ENCODE peak calls at places on chromosomes 4 and X, in four cellular contexts. One of them, this sample, is unnamed. For H3K4me1, the result is how much of the 10 kb centered on the place peaks cover.

GRCh38 chr4:185764880-185765279 is 47.1 kb downstream of the SORBS2 start:
- DNase-seq in mesendoderm: no peak
- DNase-seq in H1: no peak
- DNase-seq in trophoblast cell: no peak
- DNase-seq in this sample: no peak

GRCh38 chrX:139905041-139905440 is 27.8 kb downstream of the ATP11C start:
- DNase-seq in mesendoderm: no peak
- DNase-seq in H1: no peak
- DNase-seq in trophoblast cell: no peak
- DNase-seq in this sample: no peak

GRCh38 chr4:95363579-95363965 is 185.2 kb downstream of the UNC5C start:
- DNase-seq in mesendoderm: no peak
- DNase-seq in H1: no peak
- DNase-seq in trophoblast cell: no peak
- DNase-seq in this sample: no peak

GRCh38 chr4:165508372-165509120 is 129.7 kb downstream of the CPE start:
- DNase-seq in mesendoderm: no peak
- DNase-seq in H1: no peak
- DNase-seq in trophoblast cell: peak
- DNase-seq in this sample: no peak

GRCh38 chr4:82247171-82247570 is 126.6 kb downstream of the HNRNPD start:
- DNase-seq in mesendoderm: peak
- DNase-seq in H1: no peak
- DNase-seq in trophoblast cell: no peak
- DNase-seq in this sample: no peak

GRCh38 chr4:174999407-174999806 is 81.2 kb downstream of the ADAM29 start:
- DNase-seq in mesendoderm: no peak
- DNase-seq in H1: no peak
- DNase-seq in trophoblast cell: no peak
- DNase-seq in this sample: peak

GRCh38 chr4:106615961-106616360 is 247.4 kb upstream of the GIMD1 start:
- DNase-seq in mesendoderm: no peak
- DNase-seq in H1: no peak
- DNase-seq in trophoblast cell: no peak
- DNase-seq in this sample: peak

GRCh38 chr4:97370581-97370980 is 772.7 kb downstream of the STPG2 start:
- DNase-seq in mesendoderm: peak
- DNase-seq in H1: no peak
- DNase-seq in trophoblast cell: no peak
- DNase-seq in this sample: no peak

GRCh38 chrX:39162322-39162721 is 361.1 kb downstream of the MID1IP1 start:
- DNase-seq in mesendoderm: no peak
- DNase-seq in H1: no peak
- DNase-seq in trophoblast cell: no peak
- DNase-seq in this sample: no peak

GRCh38 chrX:51837926-51838325 is 55.5 kb upstream of the MAGED1 start:
- DNase-seq in mesendoderm: no peak
- DNase-seq in H1: no peak
- DNase-seq in trophoblast cell: no peak
- DNase-seq in this sample: peak

GRCh38 chr4:165966833-165967232 is 93.8 kb downstream of the TLL1 start:
- DNase-seq in mesendoderm: peak
- DNase-seq in H1: no peak
- DNase-seq in trophoblast cell: peak
- DNase-seq in this sample: no peak

GRCh38 chr4:127188847-127189246 is 443.9 kb upstream of the INTU start:
- DNase-seq in mesendoderm: peak
- DNase-seq in H1: no peak
- DNase-seq in trophoblast cell: no peak
- DNase-seq in this sample: peak

GRCh38 chrX:19122641-19123009 is 357 bp upstream of the ADGRG2 start:
- DNase-seq in mesendoderm: no peak
- DNase-seq in H1: no peak
- DNase-seq in trophoblast cell: no peak
- DNase-seq in this sample: no peak

GRCh38 chr4:78057600-78058560 is 757 bp downstream of the FRAS1 start:
- DNase-seq in mesendoderm: peak
- DNase-seq in H1: no peak
- DNase-seq in trophoblast cell: peak
- DNase-seq in this sample: peak

GRCh38 chr4:147760176-147760575 is 28.3 kb downstream of the ARHGAP10 start:
- DNase-seq in mesendoderm: no peak
- DNase-seq in H1: no peak
- DNase-seq in trophoblast cell: no peak
- DNase-seq in this sample: no peak

GRCh38 chr4:4762909-4763814 is 96.3 kb upstream of the MSX1 start:
- DNase-seq in mesendoderm: peak
- DNase-seq in H1: no peak
- DNase-seq in trophoblast cell: no peak
- DNase-seq in this sample: peak

GRCh38 chr4:107153228-107153627 is 117.1 kb upstream of the DKK2 start:
- DNase-seq in mesendoderm: peak
- DNase-seq in H1: peak
- DNase-seq in trophoblast cell: peak
- DNase-seq in this sample: no peak

DNA sequence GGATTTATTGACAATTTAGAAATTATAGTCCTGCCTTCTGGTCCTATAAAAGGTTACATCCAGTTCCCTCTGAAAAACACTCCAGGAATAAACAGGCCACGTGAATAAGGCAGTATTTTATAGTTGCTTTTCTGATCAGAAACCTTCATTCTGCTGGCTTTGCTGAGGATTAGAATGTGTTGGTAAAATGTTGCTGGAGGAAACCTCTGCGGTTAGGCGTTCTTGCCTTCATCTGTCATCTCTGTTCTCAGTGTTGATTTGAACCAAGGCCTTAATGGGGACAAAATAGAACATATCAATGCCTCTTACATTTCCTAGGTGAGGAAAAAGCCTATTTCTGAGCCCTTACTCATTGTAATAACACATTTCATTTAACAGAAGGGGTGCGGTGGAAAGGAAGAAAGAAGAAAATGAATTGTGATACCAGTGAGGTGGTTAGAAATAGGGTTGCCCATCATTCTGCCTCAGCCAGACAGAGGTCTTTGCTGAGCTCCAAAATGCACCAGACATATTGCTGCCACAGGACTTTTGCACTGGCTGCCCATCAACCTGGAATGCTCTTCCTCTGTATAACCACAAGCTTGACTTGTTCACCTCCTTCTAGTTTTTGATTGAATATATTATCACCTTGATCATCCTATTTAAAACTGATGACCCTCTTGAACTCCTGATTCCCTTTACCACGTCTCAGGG is 18.0 kb upstream of the SPARCL1 start:
- DNase-seq in mesendoderm: no peak
- DNase-seq in H1: no peak
- DNase-seq in trophoblast cell: no peak
- DNase-seq in this sample: no peak
- H3K4me1 ChIP-seq in mesendoderm: under half
- H3K4me1 ChIP-seq in H1: under half
- H3K4me1 ChIP-seq in trophoblast cell: under half
- H3K4me1 ChIP-seq in this sample: under half

GRCh38 chr4:54228064-54228527 is 997 bp upstream of the PDGFRA start:
- DNase-seq in mesendoderm: peak
- DNase-seq in H1: no peak
- DNase-seq in trophoblast cell: peak
- DNase-seq in this sample: peak

GRCh38 chr4:54228563-54229501 is at the start of gene PDGFRA:
- DNase-seq in mesendoderm: peak
- DNase-seq in H1: no peak
- DNase-seq in trophoblast cell: no peak
- DNase-seq in this sample: peak

GRCh38 chr4:54226399-54227260 is 2.5 kb upstream of the PDGFRA start:
- DNase-seq in mesendoderm: peak
- DNase-seq in H1: no peak
- DNase-seq in trophoblast cell: no peak
- DNase-seq in this sample: peak

GRCh38 chr4:54225671-54226398 is 3.3 kb upstream of the PDGFRA start:
- DNase-seq in mesendoderm: peak
- DNase-seq in H1: no peak
- DNase-seq in trophoblast cell: no peak
- DNase-seq in this sample: peak

GRCh38 chr4:54227261-54228063 is 1.6 kb upstream of the PDGFRA start:
- DNase-seq in mesendoderm: peak
- DNase-seq in H1: no peak
- DNase-seq in trophoblast cell: peak
- DNase-seq in this sample: peak
- H2BK5ac ChIP-seq in mesendoderm: peak
- H2BK5ac ChIP-seq in H1: peak
- H2BK5ac ChIP-seq in trophoblast cell: peak
- H2BK5ac ChIP-seq in this sample: no peak

GRCh38 chr4:176298664-176299063 is 21.1 kb upstream of the SPCS3 start:
- DNase-seq in mesendoderm: peak
- DNase-seq in H1: no peak
- DNase-seq in trophoblast cell: no peak
- DNase-seq in this sample: no peak

GRCh38 chr4:176303938-176304337 is 15.8 kb upstream of the SPCS3 start:
- DNase-seq in mesendoderm: peak
- DNase-seq in H1: no peak
- DNase-seq in trophoblast cell: peak
- DNase-seq in this sample: no peak

GRCh38 chr4:176300565-176300964 is 19.2 kb upstream of the SPCS3 start:
- DNase-seq in mesendoderm: peak
- DNase-seq in H1: no peak
- DNase-seq in trophoblast cell: no peak
- DNase-seq in this sample: no peak

GRCh38 chr4:176300036-176300435 is 19.7 kb upstream of the SPCS3 start:
- DNase-seq in mesendoderm: peak
- DNase-seq in H1: no peak
- DNase-seq in trophoblast cell: no peak
- DNase-seq in this sample: no peak

GRCh38 chr4:176302283-176303275 is 17.2 kb upstream of the SPCS3 start:
- DNase-seq in mesendoderm: peak
- DNase-seq in H1: no peak
- DNase-seq in trophoblast cell: peak
- DNase-seq in this sample: peak
- H3K27ac ChIP-seq in mesendoderm: no peak
- H3K27ac ChIP-seq in H1: no peak
- H3K27ac ChIP-seq in trophoblast cell: no peak
- H3K27ac ChIP-seq in this sample: no peak

GRCh38 chr4:38872620-38873019 is 5.0 kb downstream of the FAM114A1 start:
- DNase-seq in mesendoderm: no peak
- DNase-seq in H1: no peak
- DNase-seq in trophoblast cell: peak
- DNase-seq in this sample: peak
- H3K4me1 ChIP-seq in mesendoderm: under half
- H3K4me1 ChIP-seq in H1: under half
- H3K4me1 ChIP-seq in trophoblast cell: under half
- H3K4me1 ChIP-seq in this sample: under half

DNA sequence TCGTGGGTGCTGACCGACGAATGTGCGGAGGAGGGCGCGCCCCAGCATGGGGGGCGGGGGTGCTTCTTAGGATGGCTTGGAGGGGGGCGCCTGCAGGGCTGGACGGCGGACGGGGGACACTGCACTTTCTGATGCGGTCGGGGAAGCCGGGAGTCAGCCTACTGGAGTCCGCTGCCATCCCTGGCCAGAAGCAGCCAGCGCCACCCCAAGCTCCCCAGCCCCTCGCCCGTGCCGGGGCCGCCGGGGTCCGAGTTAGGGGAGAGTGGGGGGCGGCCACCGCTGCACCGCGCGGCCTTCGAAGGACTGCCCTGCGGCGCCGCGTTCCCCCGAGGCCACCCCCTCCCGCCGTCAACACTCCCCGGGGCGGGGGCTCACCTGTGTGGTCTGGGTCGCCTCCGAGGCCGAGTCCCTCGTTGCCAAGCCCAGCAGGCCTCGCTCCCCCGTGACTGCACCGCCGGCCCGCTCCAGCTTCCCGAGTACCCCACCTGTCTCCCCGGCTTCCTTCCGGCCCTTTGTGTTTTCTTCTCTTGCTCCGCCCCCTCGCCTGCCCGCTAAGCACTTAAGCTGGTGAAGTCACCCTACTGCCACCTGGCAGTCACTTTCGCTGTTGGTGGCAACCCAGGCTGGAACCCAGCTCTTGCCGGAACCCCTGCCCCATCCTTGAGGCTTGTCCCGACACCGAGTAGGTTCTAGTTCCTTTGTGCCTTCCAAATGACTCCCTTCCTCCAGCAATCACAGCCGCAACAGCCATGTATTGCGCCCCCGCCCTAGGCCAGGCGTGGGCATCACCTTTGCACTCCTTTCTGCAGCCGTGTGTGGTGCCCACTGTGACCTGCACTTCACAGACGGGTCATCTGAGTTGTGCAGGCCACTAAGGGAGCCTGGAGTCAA is at the start of gene OCIAD2:
- DNase-seq in mesendoderm: peak
- DNase-seq in H1: peak
- DNase-seq in trophoblast cell: no peak
- DNase-seq in this sample: peak
- H2BK5ac ChIP-seq in mesendoderm: peak
- H2BK5ac ChIP-seq in H1: peak
- H2BK5ac ChIP-seq in trophoblast cell: no peak
- H2BK5ac ChIP-seq in this sample: peak